ENCODE peak calls at places on chromosomes 12 and 14, in eight cellular contexts. A is tibial nerve, K is gastrocnemius medialis, I is mammary epithelial cell, V is left ventricle myocardium inferior, J is spleen, R is BE2C, F is aorta. B is an unnamed sample. For H3K36me3, the result is how much of the 10 kb centered on the place peaks cover.

GRCh38 chr14:100526057-100526456 is 61.2 kb downstream of the BEGAIN start:
- DNase-seq in A (no peak), K (no peak), I (no peak), V (peak), J (peak), R (no peak), F (no peak), B (no peak)

GRCh38 chr12:51421266-51421884 is 3.3 kb upstream of the SLC4A8 start:
- DNase-seq in A (peak), K (no peak), I (peak), V (no peak), J (no peak), R (peak), F (no peak), B (no peak)

GRCh38 chr14:72495668-72496067 is 398.2 kb downstream of the DPF3 start:
- DNase-seq in A (peak), K (no peak), I (no peak), V (no peak), J (no peak), R (no peak), F (no peak), B (no peak)

GRCh38 chr14:23550827-23551265 is 719 bp downstream of the ZFHX2 start:
- DNase-seq in A (no peak), K (no peak), I (no peak), V (peak), J (peak), R (no peak), F (no peak), B (no peak)

GRCh38 chr14:99548285-99548684 is 55.7 kb downstream of the CCDC85C start:
- DNase-seq in A (no peak), K (no peak), I (no peak), V (no peak), J (no peak), R (no peak), F (no peak), B (no peak)

GRCh38 chr12:122882908-122883563 is 12.9 kb downstream of the VPS37B start:
- DNase-seq in A (no peak), K (no peak), I (no peak), V (no peak), J (no peak), R (no peak), F (no peak), B (no peak)

GRCh38 chr12:83106873-83107272 is 420.2 kb downstream of the TMTC2 start:
- DNase-seq in A (no peak), K (no peak), I (no peak), V (no peak), J (no peak), R (no peak), F (no peak), B (no peak)

GRCh38 chr12:106433055-106433454 is 75.5 kb downstream of the POLR3B start:
- DNase-seq in A (no peak), K (no peak), I (no peak), V (no peak), J (no peak), R (no peak), F (no peak), B (no peak)

GRCh38 chr12:69595689-69596088 is 10.4 kb downstream of the CCT2 start:
- DNase-seq in A (no peak), K (no peak), I (no peak), V (no peak), J (no peak), R (no peak), F (no peak), B (no peak)

GRCh38 chr12:115223322-115223721 is 539.3 kb upstream of the TBX3 start:
- DNase-seq in A (no peak), K (no peak), I (peak), V (no peak), J (no peak), R (no peak), F (no peak), B (no peak)

GRCh38 chr14:101457177-101457935 is 103.9 kb upstream of the DIO3 start:
- DNase-seq in A (no peak), K (no peak), I (no peak), V (no peak), J (peak), R (no peak), F (peak), B (no peak)

GRCh38 chr12:19779393-19780056 is 340.2 kb downstream of the AEBP2 start:
- DNase-seq in A (no peak), K (no peak), I (no peak), V (peak), J (peak), R (no peak), F (peak), B (no peak)

GRCh38 chr12:50955288-50955687 is 2.9 kb downstream of the HIGD1C start:
- DNase-seq in A (no peak), K (no peak), I (no peak), V (no peak), J (no peak), R (no peak), F (no peak), B (no peak)

GRCh38 chr12:124115976-124116690 is 143.1 kb downstream of the ZNF664 start:
- DNase-seq in A (no peak), K (no peak), I (no peak), V (no peak), J (no peak), R (no peak), F (no peak), B (no peak)

GRCh38 chr12:10331642-10332239 is 24.1 kb downstream of the KLRD1 start:
- DNase-seq in A (no peak), K (no peak), I (peak), V (no peak), J (no peak), R (no peak), F (no peak), B (no peak)

GRCh38 chr14:59582845-59583509 is 6.4 kb upstream of the CCDC175 start:
- DNase-seq in A (no peak), K (no peak), I (no peak), V (no peak), J (no peak), R (no peak), F (no peak), B (no peak)

GRCh38 chr14:73491256-73491976 is 683 bp downstream of the RIOX1 start:
- DNase-seq in A (peak), K (peak), I (peak), V (peak), J (peak), R (peak), F (peak), B (peak)

GRCh38 chr12:82554529-82554928 is 132.2 kb upstream of the TMTC2 start:
- DNase-seq in A (no peak), K (no peak), I (no peak), V (no peak), J (no peak), R (no peak), F (no peak), B (no peak)

GRCh38 chr12:130932061-130932650 is 21.6 kb upstream of the ADGRD1 start:
- DNase-seq in A (no peak), K (no peak), I (no peak), V (no peak), J (no peak), R (no peak), F (no peak), B (no peak)

GRCh38 chr12:52052471-52053186 is 1.4 kb downstream of the NR4A1 start:
- DNase-seq in A (no peak), K (no peak), I (peak), V (no peak), J (no peak), R (no peak), F (no peak), B (no peak)

GRCh38 chr12:98174410-98174809 is 341.0 kb upstream of the TMPO start:
- DNase-seq in A (no peak), K (no peak), I (no peak), V (no peak), J (no peak), R (no peak), F (no peak), B (no peak)

GRCh38 chr14:102530828-102531478 is 21.4 kb upstream of the ANKRD9 start:
- DNase-seq in A (no peak), K (no peak), I (no peak), V (no peak), J (no peak), R (no peak), F (no peak), B (no peak)

GRCh38 chr14:74483321-74483720 is 9.8 kb downstream of the NPC2 start:
- DNase-seq in A (no peak), K (no peak), I (no peak), V (no peak), J (no peak), R (no peak), F (no peak), B (no peak)

GRCh38 chr14:74860899-74861733 is 14.8 kb downstream of the PROX2 start:
- DNase-seq in A (peak), K (peak), I (peak), V (peak), J (peak), R (peak), F (peak), B (peak)

GRCh38 chr14:96797943-96798349 is 764 bp downstream of the VRK1 start:
- DNase-seq in A (no peak), K (no peak), I (no peak), V (no peak), J (no peak), R (peak), F (no peak), B (no peak)

GRCh38 chr12:75825686-75826085 is 205.9 kb downstream of the PHLDA1 start:
- DNase-seq in A (no peak), K (no peak), I (peak), V (no peak), J (no peak), R (no peak), F (no peak), B (no peak)

GRCh38 chr12:108352591-108352990 is 13.5 kb upstream of the CMKLR1 start:
- DNase-seq in A (no peak), K (no peak), I (no peak), V (no peak), J (no peak), R (no peak), F (no peak), B (no peak)

GRCh38 chr14:99252940-99253868 is 18.8 kb downstream of the BCL11B start:
- DNase-seq in A (no peak), K (no peak), I (no peak), V (no peak), J (peak), R (no peak), F (no peak), B (peak)

GRCh38 chr14:33555710-33556350 is 395.0 kb downstream of the EGLN3 start:
- DNase-seq in A (no peak), K (no peak), I (no peak), V (no peak), J (no peak), R (no peak), F (no peak), B (no peak)

GRCh38 chr14:89190779-89191513 is 226.1 kb downstream of the FOXN3 start:
- DNase-seq in A (no peak), K (no peak), I (no peak), V (no peak), J (no peak), R (peak), F (no peak), B (no peak)

GRCh38 chr12:1529228-1529861 is 65.0 kb downstream of the FBXL14 start:
- DNase-seq in A (no peak), K (no peak), I (no peak), V (no peak), J (no peak), R (no peak), F (no peak), B (no peak)

GRCh38 chr12:6230321-6231110 is 30.3 kb downstream of the CD9 start:
- DNase-seq in A (peak), K (peak), I (peak), V (peak), J (peak), R (no peak), F (no peak), B (peak)

GRCh38 chr14:31122098-31122611 is 85.4 kb downstream of the HECTD1 start:
- DNase-seq in A (no peak), K (no peak), I (peak), V (no peak), J (no peak), R (no peak), F (no peak), B (no peak)

GRCh38 chr12:119649202-119649808 is 18.6 kb upstream of the PRKAB1 start:
- DNase-seq in A (no peak), K (no peak), I (no peak), V (no peak), J (no peak), R (no peak), F (no peak), B (no peak)

GRCh38 chr12:94152292-94153083 is 4.1 kb downstream of the PLXNC1 start:
- DNase-seq in A (no peak), K (no peak), I (no peak), V (no peak), J (no peak), R (no peak), F (no peak), B (no peak)

GRCh38 chr12:44507471-44507870 is 368.6 kb downstream of the NELL2 start:
- DNase-seq in A (no peak), K (no peak), I (no peak), V (no peak), J (no peak), R (no peak), F (no peak), B (no peak)

DNA sequence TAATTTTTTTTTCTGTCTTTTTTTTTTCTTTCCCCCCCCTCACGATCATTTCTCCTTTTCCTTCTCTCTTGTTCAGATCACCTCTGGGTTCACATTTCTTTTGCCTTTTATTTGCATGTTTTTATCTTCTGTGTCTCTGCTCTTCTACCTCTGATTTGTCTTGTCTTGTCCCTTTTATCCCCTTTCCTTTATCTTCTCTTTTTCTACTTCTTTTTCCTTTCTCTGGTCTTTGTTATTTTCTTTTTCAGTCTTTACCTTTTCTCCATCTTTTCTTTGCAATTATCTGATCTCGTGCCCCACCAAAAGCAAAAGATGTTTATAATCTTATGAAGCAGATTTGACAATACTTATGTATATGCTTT is 77.8 kb upstream of the RAP1B start:
- DNase-seq in A (no peak), K (no peak), I (no peak), V (no peak), J (no peak), R (no peak), F (no peak), B (no peak)
- H3K36me3 ChIP-seq in A (under half), K (under half), I (under half), V (under half), J (under half), R (under half), F (under half), B (under half)

DNA sequence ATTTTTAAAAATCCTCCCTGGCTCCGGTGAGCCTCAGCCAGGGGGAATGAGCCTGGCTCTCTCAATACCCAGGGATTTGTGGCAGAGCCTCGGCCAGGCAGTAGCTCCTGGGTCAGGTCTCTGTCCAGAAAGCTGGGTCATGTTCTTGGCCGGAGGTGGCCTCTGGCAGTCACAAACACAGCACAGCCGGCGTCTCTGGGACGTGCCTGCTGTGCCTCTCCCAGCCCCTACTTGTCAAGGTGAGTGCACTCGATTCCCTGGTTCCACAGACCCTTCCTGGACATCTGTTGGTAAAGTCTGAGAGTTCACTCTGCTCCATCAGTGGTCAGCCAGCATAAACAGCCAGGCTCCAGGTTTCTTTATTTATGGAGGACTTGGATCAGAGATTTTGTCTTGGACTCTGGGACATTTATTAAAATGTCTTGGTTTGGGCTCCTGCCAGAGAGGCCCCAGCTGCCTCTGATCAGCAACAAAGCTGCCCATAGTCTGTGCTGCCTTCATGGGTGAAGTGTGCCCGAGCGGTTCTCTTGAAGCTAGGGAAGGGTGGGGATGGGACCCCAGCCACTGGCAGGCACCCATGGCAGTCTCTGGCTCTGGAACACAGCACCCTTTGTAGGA is 56.7 kb downstream of the DGLUCY start:
- DNase-seq in A (no peak), K (peak), I (no peak), V (peak), J (no peak), R (peak), F (no peak), B (no peak)
- H3K36me3 ChIP-seq in A (under half), K (under half), I (under half), V (half or more), J (under half), R (under half), F (under half), B (under half)

GRCh38 chr12:31289443-31289842 is 36.5 kb downstream of the SINHCAF start:
- DNase-seq in A (no peak), K (no peak), I (no peak), V (no peak), J (no peak), R (no peak), F (no peak), B (no peak)
- H3K36me3 ChIP-seq in A (under half), K (under half), I (under half), V (half or more), J (under half), R (half or more), F (under half), B (half or more)

GRCh38 chr14:65077318-65077717 is 25.0 kb downstream of the MAX start:
- DNase-seq in A (no peak), K (no peak), I (no peak), V (no peak), J (no peak), R (no peak), F (no peak), B (no peak)
- H3K36me3 ChIP-seq in A (under half), K (under half), I (under half), V (under half), J (under half), R (under half), F (under half), B (half or more)

DNA sequence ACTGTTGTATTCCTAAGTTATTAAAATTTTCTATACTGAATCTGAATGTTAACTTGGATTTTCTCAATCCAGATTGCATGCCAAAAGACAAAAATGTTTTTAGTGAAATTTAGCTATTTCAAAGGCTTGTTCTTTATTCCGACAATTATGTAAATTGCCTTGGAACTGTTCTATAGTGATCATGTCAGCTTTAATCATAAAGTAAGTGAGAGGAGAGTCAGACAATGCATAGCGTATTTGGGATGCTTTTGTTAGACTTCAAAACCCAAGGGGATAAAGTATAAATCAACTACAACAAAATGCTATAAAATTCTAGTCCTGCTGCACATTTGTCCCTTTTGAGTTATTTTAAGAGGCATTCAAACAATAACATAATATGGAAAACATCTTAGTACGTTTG is 11.3 kb downstream of the RTRAF start:
- DNase-seq in A (no peak), K (no peak), I (no peak), V (no peak), J (no peak), R (no peak), F (no peak), B (no peak)
- H3K36me3 ChIP-seq in A (under half), K (under half), I (under half), V (half or more), J (under half), R (half or more), F (under half), B (half or more)

DNA sequence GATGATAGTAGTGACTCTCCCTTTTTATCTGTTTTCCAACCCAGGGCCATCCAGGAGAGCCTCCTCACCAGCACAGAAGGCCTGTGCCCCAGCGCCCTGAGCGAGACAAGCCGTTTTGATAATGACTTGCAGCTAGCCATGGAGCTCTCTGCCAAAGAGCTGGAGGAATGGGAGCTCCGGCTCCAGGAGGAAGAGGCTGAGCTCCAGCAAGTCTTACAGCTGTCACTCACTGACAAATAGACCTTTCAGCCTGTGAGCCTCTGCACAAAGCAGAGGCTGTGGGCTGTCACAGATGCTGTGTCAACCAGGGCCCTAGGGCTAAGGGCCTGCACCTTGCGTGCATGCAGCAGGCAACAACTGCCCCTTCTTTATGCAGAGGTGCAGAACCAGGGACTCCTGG is 11.0 kb downstream of the C12orf76 start:
- DNase-seq in A (no peak), K (no peak), I (no peak), V (no peak), J (no peak), R (no peak), F (no peak), B (no peak)
- H3K36me3 ChIP-seq in A (under half), K (under half), I (under half), V (half or more), J (under half), R (under half), F (under half), B (under half)

GRCh38 chr12:103986823-103987222 is 21.2 kb downstream of the TDG start:
- DNase-seq in A (no peak), K (no peak), I (no peak), V (no peak), J (no peak), R (no peak), F (no peak), B (no peak)
- H3K36me3 ChIP-seq in A (under half), K (under half), I (under half), V (half or more), J (under half), R (half or more), F (under half), B (under half)

GRCh38 chr14:103863245-103863644 is 15.9 kb upstream of the PPP1R13B start:
- DNase-seq in A (no peak), K (no peak), I (no peak), V (no peak), J (peak), R (no peak), F (peak), B (no peak)

GRCh38 chr14:103859416-103860202 is 12.2 kb upstream of the PPP1R13B start:
- DNase-seq in A (no peak), K (no peak), I (no peak), V (no peak), J (peak), R (no peak), F (peak), B (no peak)

GRCh38 chr14:103861413-103862392 is 14.3 kb upstream of the PPP1R13B start:
- DNase-seq in A (no peak), K (no peak), I (no peak), V (peak), J (peak), R (no peak), F (peak), B (no peak)

GRCh38 chr14:103858063-103858820 is 10.9 kb upstream of the PPP1R13B start:
- DNase-seq in A (no peak), K (no peak), I (no peak), V (no peak), J (peak), R (no peak), F (peak), B (no peak)

GRCh38 chr14:103862393-103862782 is 15.0 kb upstream of the PPP1R13B start:
- DNase-seq in A (no peak), K (no peak), I (no peak), V (no peak), J (peak), R (no peak), F (no peak), B (no peak)
- H3K36me3 ChIP-seq in A (under half), K (under half), I (under half), V (under half), J (under half), R (under half), F (under half), B (under half)

GRCh38 chr12:46200551-46200950 is 68.3 kb downstream of the SLC38A1 start:
- DNase-seq in A (no peak), K (no peak), I (no peak), V (no peak), J (no peak), R (no peak), F (no peak), B (no peak)
- H3K36me3 ChIP-seq in A (under half), K (under half), I (half or more), V (half or more), J (under half), R (half or more), F (under half), B (half or more)

B was measured in effector memory CD4-positive, alpha-beta T cell.